ENCODE peak calls at places on chromosomes 7 and 10, in six cellular contexts. S, K, U, O, D and L are unnamed samples.

GRCh38 chr7:151813997-151814396 is 62.9 kb downstream of the PRKAG2 start:
- DNase-seq in S (no peak), U (no peak), K (no peak), O (no peak), D (no peak), L (no peak)

GRCh38 chr10:135601-136464 is 578 bp downstream of the ZMYND11 start:
- DNase-seq in D (peak; percentile 55), S (peak; percentile 70), K (peak; percentile 40), O (no peak), U (peak; percentile 65), L (no peak)

GRCh38 chr7:1531263-1531978 is 919 bp downstream of the MAFK start:
- DNase-seq in S (no peak), D (peak; percentile 47), K (no peak), O (no peak), U (no peak), L (no peak)

GRCh38 chr7:116864084-116864483 is 1.7 kb downstream of the CAPZA2 start:
- DNase-seq in D (no peak), S (no peak), O (no peak), K (no peak), U (no peak), L (no peak)

GRCh38 chr7:100170111-100170897 is 1.9 kb upstream of the GAL3ST4 start:
- DNase-seq in S (no peak), K (no peak), U (no peak), O (no peak), D (no peak), L (no peak)

GRCh38 chr10:71762324-71762723 is 11.0 kb downstream of the VSIR start:
- DNase-seq in O (no peak), U (no peak), S (no peak), D (no peak), K (no peak), L (no peak)

GRCh38 chr10:97849491-97850402 is at the start of gene GOLGA7B:
- DNase-seq in O (no peak), S (peak; percentile 81), D (no peak), K (peak; percentile 64), U (peak; percentile 97), L (no peak)

GRCh38 chr10:69577268-69578232 is 4.3 kb upstream of the NEUROG3 start:
- DNase-seq in K (peak; percentile 44), U (peak; percentile 44), D (no peak), O (no peak), S (no peak), L (no peak)

GRCh38 chr10:124644771-124645170 is 99.4 kb downstream of the FAM53B start:
- DNase-seq in U (no peak), D (no peak), K (no peak), S (peak; percentile 34), O (no peak), L (no peak)

GRCh38 chr7:82294258-82294855 is 149.2 kb downstream of the CACNA2D1 start:
- DNase-seq in K (no peak), U (no peak), S (no peak), O (no peak), D (no peak), L (no peak)

GRCh38 chr10:124561206-124561605 is 99.6 kb downstream of the LHPP start:
- DNase-seq in S (no peak), U (no peak), D (peak; percentile 23), K (no peak), O (no peak), L (no peak)

GRCh38 chr7:44671069-44671468 is 64.6 kb downstream of the OGDH start:
- DNase-seq in K (no peak), D (no peak), U (no peak), S (no peak), O (no peak), L (no peak)

GRCh38 chr7:73971701-73972341 is 56.2 kb upstream of the ELN start:
- DNase-seq in K (no peak), S (peak; percentile 85), U (no peak), D (no peak), O (no peak), L (peak; percentile 57)

GRCh38 chr10:24872049-24872789 is 80.2 kb downstream of the PRTFDC1 start:
- DNase-seq in O (no peak), D (no peak), K (no peak), U (peak; percentile 24), S (no peak), L (no peak)

GRCh38 chr10:24871006-24871405 is 81.4 kb downstream of the PRTFDC1 start:
- DNase-seq in D (no peak), O (no peak), U (no peak), K (no peak), S (no peak), L (no peak)

GRCh38 chr10:24872790-24873182 is 79.6 kb downstream of the PRTFDC1 start:
- DNase-seq in K (no peak), U (no peak), D (no peak), S (no peak), O (no peak), L (no peak)

GRCh38 chr10:24873281-24873683 is 79.1 kb downstream of the PRTFDC1 start:
- DNase-seq in S (peak; percentile 46), D (no peak), U (no peak), O (no peak), K (peak; percentile 8), L (peak; percentile 65)

DNA sequence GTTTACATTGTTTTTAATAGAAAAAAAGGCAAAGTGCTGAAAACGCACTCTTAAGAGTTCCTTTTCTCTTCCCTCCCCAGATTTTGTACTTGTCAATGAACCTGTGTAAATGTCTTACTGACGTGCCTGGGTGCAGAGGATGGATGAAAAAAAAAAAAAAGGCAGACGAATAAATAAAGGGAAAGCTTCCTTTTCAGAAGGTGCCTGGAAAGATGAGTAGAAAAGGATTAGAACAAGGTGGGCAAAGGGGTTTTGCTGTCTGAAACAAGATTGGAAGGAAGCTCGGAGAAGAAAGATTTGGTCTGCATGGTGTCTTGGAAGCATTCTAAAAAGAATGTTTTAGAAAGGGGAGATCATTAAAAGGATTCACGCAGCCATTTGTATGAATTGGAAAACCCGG is 80.9 kb downstream of the PRTFDC1 start:
- DNase-seq in U (no peak), O (no peak), S (no peak), D (no peak), K (no peak), L (no peak)
- H3K27ac ChIP-seq in U (no peak overlapping the region), O (no peak overlapping the region), S (no peak overlapping the region), D (peak overlapping the region; percentile 49), K (no peak overlapping the region), L (no peak overlapping the region)

DNA sequence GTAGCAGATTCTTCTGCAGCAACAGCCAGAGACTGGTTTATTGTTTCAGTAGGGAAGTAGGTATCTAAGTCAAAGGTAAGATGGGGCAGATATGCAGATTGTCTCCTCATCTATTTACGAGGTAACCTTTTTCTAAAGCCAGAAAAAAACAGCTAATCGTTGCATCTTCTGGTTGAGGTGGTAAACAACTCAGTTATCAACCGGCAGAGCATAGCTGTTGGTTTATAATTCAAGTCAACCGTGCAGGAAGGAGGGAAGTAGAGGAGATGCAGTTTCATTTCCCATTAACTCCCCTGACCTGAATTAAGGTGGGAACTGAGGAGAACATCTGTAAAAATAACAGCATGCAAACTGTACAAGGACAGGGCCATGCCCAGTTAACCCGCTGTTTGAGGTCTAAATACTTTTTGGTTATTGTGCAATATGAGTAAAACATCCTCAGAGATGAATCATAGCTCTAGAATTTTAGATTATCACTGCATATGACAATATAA is 156.5 kb upstream of the ITGB1 start:
- DNase-seq in K (no peak), U (no peak), O (no peak), D (no peak), S (no peak), L (no peak)
- H3K27ac ChIP-seq in K (no peak overlapping the region), U (no peak overlapping the region), O (no peak overlapping the region), D (no peak overlapping the region), S (no peak overlapping the region), L (no peak overlapping the region)

DNA sequence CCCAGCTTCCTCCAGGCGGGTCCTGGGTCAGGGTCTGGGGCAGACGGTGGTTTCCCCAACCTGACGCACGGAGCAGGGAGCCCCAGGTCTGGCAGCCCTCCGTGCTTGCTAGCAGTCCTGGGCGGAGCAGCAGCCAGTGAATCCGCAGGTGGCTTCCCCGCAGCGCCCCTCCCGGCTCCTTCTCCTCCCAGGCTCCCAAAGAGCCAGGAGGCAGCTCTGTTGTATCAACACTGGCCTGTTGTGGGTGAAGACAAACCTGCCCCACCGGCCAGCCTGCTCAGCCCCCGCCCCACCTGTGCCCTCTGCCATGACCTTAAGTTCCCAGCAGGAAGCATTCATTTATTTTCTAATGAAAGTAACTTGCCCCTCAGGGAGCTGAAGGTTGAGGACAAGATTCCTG is 24.0 kb upstream of the TMEM213 start:
- DNase-seq in O (no peak), K (no peak), D (no peak), U (peak; percentile 15), S (peak; percentile 53), L (no peak)
- H3K27ac ChIP-seq in O (no peak overlapping the region), K (no peak overlapping the region), D (no peak overlapping the region), U (no peak overlapping the region), S (no peak overlapping the region), L (no peak overlapping the region)

GRCh38 chr10:21750424-21750823 is 216.4 kb downstream of the MLLT10 start:
- DNase-seq in D (no peak), U (no peak), O (no peak), S (peak; percentile 31), K (no peak), L (no peak)
- H3K27ac ChIP-seq in D (no peak overlapping the region), U (no peak overlapping the region), O (no peak overlapping the region), S (no peak overlapping the region), K (no peak overlapping the region), L (no peak overlapping the region)